ENCODE peak calls at places on chromosome 19, in seven cellular contexts. Q, O, N, M, W, H and C are unnamed samples.

GRCh38 chr19:10835089-10835753 is 791 bp downstream of the TMED1 start:
- DNase-seq in Q (no peak), O (no peak), N (peak; percentile 89), M (no peak), W (no peak), H (no peak), C (no peak)

GRCh38 chr19:459724-460511 is 915 bp downstream of the SHC2 start:
- DNase-seq in Q (peak; percentile 35), O (peak; percentile 82), N (peak; percentile 91), M (no peak), W (no peak), H (peak; percentile 82), C (peak; percentile 20)

GRCh38 chr19:367963-368623 is 23.5 kb upstream of the MIER2 start:
- DNase-seq in Q (no peak), O (no peak), N (peak; percentile 62), M (no peak), W (no peak), H (no peak), C (no peak)

GRCh38 chr19:52961981-52962380 is 700 bp downstream of the ZNF816 start:
- DNase-seq in Q (no peak), O (no peak), N (peak; percentile 81), M (peak; percentile 1), W (no peak), H (peak; percentile 12), C (peak; percentile 18)

GRCh38 chr19:38095411-38096308 is 128.4 kb downstream of the DPF1 start:
- DNase-seq in Q (peak; percentile 68), O (no peak), N (peak; percentile 93), M (peak; percentile 72), W (no peak), H (peak; percentile 89), C (peak; percentile 78)

GRCh38 chr19:44071824-44072542 is at the start of gene ZNF284:
- DNase-seq in Q (peak; percentile 89), O (peak; percentile 89), N (peak; percentile 97), M (peak; percentile 87), W (peak; percentile 45), H (peak; percentile 93), C (peak; percentile 89)

GRCh38 chr19:2394054-2394668 is 33.2 kb downstream of the TIMM13 start:
- DNase-seq in Q (no peak), O (no peak), N (no peak), M (no peak), W (no peak), H (no peak), C (no peak)

GRCh38 chr19:21065336-21065735 is 16.7 kb upstream of the ZNF714 start:
- DNase-seq in Q (no peak), O (no peak), N (no peak), M (no peak), W (no peak), H (no peak), C (no peak)

GRCh38 chr19:49570138-49570856 is 10.1 kb downstream of the NOSIP start:
- DNase-seq in Q (peak; percentile 92), O (no peak), N (no peak), M (peak; percentile 75), W (no peak), H (peak; percentile 91), C (peak; percentile 91)

GRCh38 chr19:1231729-1232128 is 6.1 kb downstream of the CBARP start:
- DNase-seq in Q (no peak), O (no peak), N (no peak), M (no peak), W (no peak), H (no peak), C (no peak)

GRCh38 chr19:15453906-15454305 is 4.2 kb upstream of the WIZ start:
- DNase-seq in Q (no peak), O (no peak), N (no peak), M (no peak), W (no peak), H (no peak), C (no peak)

DNA sequence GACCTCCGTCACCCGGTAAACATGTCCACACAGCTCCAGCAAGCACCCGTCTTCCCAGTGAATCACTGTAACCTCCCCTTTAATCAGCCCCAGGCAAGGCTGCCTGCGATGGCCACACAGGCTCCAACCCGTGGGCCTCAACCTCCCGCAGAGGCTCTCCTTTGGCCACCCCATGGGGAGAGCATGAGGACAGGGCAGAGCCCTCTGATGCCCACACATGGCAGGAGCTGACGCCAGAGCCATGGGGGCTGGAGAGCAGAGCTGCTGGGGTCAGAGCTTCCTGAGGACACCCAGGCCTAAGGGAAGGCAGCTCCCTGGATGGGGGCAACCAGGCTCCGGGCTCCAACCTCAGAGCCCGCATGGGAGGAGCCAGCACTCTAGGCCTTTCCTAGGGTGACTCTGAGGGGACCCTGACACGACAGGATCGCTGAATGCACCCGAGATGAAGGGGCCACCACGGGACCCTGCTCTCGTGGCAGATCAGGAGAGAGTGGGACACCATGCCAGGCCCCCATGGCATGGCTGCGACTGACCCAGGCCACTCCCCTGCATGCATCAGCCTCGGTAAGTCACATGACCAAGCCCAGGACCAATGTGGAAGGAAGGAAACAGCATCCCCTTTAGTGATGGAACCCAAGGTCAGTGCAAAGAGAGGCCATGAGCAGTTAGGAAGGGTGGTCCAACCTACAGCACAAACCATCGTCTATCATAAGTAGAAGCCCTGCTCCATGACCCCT is 9.0 kb upstream of the CEACAM5 start:
- DNase-seq in Q (no peak), O (peak; percentile 22), N (peak; percentile 59), M (no peak), W (no peak), H (no peak), C (no peak)
- TF ChIP-seq CTCF in Q (no peak), O (no peak), N (no peak), M (no peak), W (no peak), H (no peak), C (no peak)

GRCh38 chr19:45881082-45881908 is 4.6 kb downstream of the IRF2BP1 start:
- DNase-seq in Q (no peak), O (no peak), N (no peak), M (no peak), W (no peak), H (no peak), C (no peak)
- H3K4me3 ChIP-seq in Q (no peak overlapping the region), O (peak overlapping the region; percentile 80), N (no peak overlapping the region), M (no peak overlapping the region), W (no peak overlapping the region), H (no peak overlapping the region), C (no peak overlapping the region)

DNA sequence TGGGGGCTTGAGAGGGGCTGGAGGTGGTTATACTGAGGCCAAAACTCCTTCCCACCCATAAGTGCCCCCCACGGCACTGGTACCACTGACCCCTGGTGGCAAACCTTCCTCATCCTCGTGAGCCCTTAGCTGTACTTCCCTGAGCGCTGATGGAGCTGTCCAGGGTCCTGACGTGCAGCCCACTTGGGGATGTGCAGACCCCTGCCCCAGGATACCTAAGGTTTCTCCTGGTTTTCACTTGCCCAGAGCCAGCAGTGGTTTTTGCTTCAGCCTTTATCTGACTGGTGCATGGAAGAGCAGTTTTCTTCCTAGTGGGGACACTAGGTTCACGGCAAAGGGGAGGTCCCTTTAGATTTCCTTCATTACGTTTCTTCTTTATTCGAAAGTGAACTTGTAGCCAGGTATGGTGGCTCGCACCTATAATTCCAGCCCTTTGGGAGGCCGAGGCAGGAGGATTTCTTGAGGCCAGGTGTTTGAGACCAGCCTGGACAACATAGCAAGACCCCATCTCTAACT is 28.7 kb upstream of the KCTD15 start:
- DNase-seq in Q (peak; percentile 10), O (no peak), N (no peak), M (no peak), W (no peak), H (peak; percentile 92), C (peak; percentile 24)
- TF ChIP-seq CTCF in Q (no peak), O (no peak), N (no peak), M (peak; percentile 50), W (no peak), H (peak; percentile 69), C (peak; percentile 21)

GRCh38 chr19:46741447-46741846 is 4.4 kb upstream of the FKRP start:
- DNase-seq in Q (no peak), O (no peak), N (no peak), M (no peak), W (no peak), H (no peak), C (no peak)

GRCh38 chr19:46745521-46746280 is at the start of gene FKRP:
- DNase-seq in Q (no peak), O (no peak), N (no peak), M (no peak), W (no peak), H (peak; percentile 69), C (no peak)

GRCh38 chr19:46745030-46745429 is 827 bp upstream of the FKRP start:
- DNase-seq in Q (no peak), O (no peak), N (no peak), M (no peak), W (no peak), H (no peak), C (no peak)

GRCh38 chr19:46746281-46746965 is at the start of gene STRN4:
- DNase-seq in Q (no peak), O (no peak), N (no peak), M (no peak), W (no peak), H (peak; percentile 88), C (peak; percentile 59)

GRCh38 chr19:46744005-46744691 is 1.7 kb upstream of the FKRP start:
- DNase-seq in Q (no peak), O (no peak), N (no peak), M (no peak), W (no peak), H (no peak), C (no peak)
- H3K4me3 ChIP-seq in Q (peak overlapping the region; percentile 95), O (no peak overlapping the region), N (no peak overlapping the region), M (no peak overlapping the region), W (peak overlapping the region; percentile 91), H (peak overlapping the region; percentile 100), C (peak overlapping the region; percentile 95)

DNA sequence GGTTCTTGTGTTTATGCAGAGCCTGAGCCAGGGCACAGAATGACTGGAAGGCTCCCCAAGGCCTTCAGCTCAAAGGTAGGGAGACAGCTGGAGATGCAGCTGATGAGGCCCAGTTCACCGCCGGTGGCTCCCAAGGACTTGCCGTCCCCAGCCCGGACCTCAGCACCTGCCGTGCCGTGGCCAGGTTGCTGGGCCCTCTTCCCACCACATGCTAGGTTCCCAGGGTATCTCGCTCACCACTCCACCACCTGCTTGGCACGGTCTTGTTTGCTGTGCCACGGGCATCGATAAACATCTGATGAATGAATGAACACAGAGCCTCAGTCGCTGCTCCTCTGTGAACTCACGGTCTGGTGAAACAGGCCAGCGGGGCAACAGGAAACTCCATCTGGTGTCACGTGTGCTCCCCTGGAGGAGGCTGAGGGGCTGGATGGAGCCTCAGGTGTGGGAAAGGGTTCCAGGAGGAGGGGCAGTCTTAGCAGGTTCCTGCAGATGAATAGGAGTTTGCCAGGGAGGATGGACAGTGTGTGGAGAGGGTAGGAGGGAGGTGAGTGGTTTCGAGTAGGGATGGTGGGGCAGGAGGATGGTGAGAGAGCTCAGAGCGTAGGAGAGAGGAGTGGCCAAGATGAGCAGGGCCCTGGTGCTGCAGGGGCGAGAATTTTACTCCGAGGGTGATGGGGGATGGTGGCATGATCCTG is 3.6 kb upstream of the KLK14 start:
- DNase-seq in Q (no peak), O (no peak), N (no peak), M (no peak), W (no peak), H (no peak), C (no peak)
- TF ChIP-seq CTCF in Q (no peak), O (no peak), N (no peak), M (no peak), W (no peak), H (no peak), C (no peak)